ENCODE peak calls at places on chromosomes 2 and 18, in seven cellular contexts. H is naive thymus-derived CD4-positive, alpha-beta T cell; E is esophagus squamous epithelium; U is neural progenitor cell; M is cardiac muscle cell; B is A549; I is heart right ventricle. D is an unnamed sample.
A peak's percentile ranks its signal among the peaks of the same experiment; 100 is the strongest.

GRCh38 chr2:113272463-113272862 is 6.3 kb downstream of the PAX8 start:
- DNase-seq in U (no peak), H (no peak), B (no peak), M (no peak), E (no peak), I (no peak), D (no peak)

GRCh38 chr2:170747921-170748320 is 22.3 kb upstream of the ERICH2 start:
- DNase-seq in E (no peak), U (no peak), B (no peak), I (no peak), M (peak; percentile 68), H (no peak), D (no peak)

GRCh38 chr2:58571181-58571852 is 330.2 kb upstream of the FANCL start:
- DNase-seq in I (peak; percentile 10), M (peak; percentile 75), H (no peak), U (peak; percentile 75), E (no peak), B (peak; percentile 44), D (peak; percentile 39)

GRCh38 chr2:190804182-190804795 is 76.3 kb upstream of the GLS start:
- DNase-seq in I (no peak), M (peak; percentile 54), B (no peak), E (no peak), H (no peak), U (no peak), D (peak; percentile 62)

GRCh38 chr2:203797363-203798111 is 70.0 kb upstream of the CTLA4 start:
- DNase-seq in U (no peak), E (no peak), M (no peak), H (no peak), B (no peak), I (no peak), D (no peak)

GRCh38 chr2:217510790-217511291 is 492.0 kb downstream of the TNS1 start:
- DNase-seq in H (peak; percentile 23), U (peak; percentile 87), B (peak; percentile 69), E (no peak), I (peak; percentile 79), M (peak; percentile 90), D (peak; percentile 76)

GRCh38 chr2:73985318-73986084 is 791 bp downstream of the TET3 start:
- DNase-seq in H (peak; percentile 43), M (peak; percentile 43), I (peak; percentile 54), E (no peak), U (peak; percentile 84), B (peak; percentile 27), D (peak; percentile 46)

GRCh38 chr2:210429403-210430137 is 47.0 kb downstream of the LANCL1 start:
- DNase-seq in B (no peak), I (no peak), E (no peak), M (no peak), H (no peak), U (no peak), D (no peak)

GRCh38 chr2:169184074-169184473 is 114.7 kb downstream of the DHRS9 start:
- DNase-seq in H (no peak), I (no peak), B (no peak), M (peak; percentile 0), U (no peak), E (no peak), D (no peak)

GRCh38 chr18:69617888-69618287 is 217.2 kb downstream of the DOK6 start:
- DNase-seq in M (peak; percentile 46), I (no peak), H (no peak), E (no peak), B (no peak), U (no peak), D (no peak)

GRCh38 chr2:59232394-59233165 is 991.5 kb upstream of the FANCL start:
- DNase-seq in I (no peak), H (no peak), M (no peak), B (no peak), E (no peak), U (no peak), D (no peak)

GRCh38 chr2:188244383-188244782 is 47.3 kb upstream of the GULP1 start:
- DNase-seq in H (no peak), M (peak; percentile 1), E (no peak), U (no peak), I (no peak), B (peak; percentile 4), D (no peak)

GRCh38 chr2:38723173-38723572 is 28.0 kb downstream of the SRSF7 start:
- DNase-seq in B (no peak), H (no peak), U (no peak), I (no peak), E (no peak), M (no peak), D (peak; percentile 99)

GRCh38 chr2:126976721-126977328 is 78.1 kb downstream of the TEX51 start:
- DNase-seq in E (no peak), U (peak; percentile 10), M (no peak), I (no peak), B (no peak), H (no peak), D (no peak)

GRCh38 chr2:221758076-221758475 is 186.0 kb upstream of the EPHA4 start:
- DNase-seq in I (no peak), U (no peak), H (no peak), E (no peak), M (no peak), B (no peak), D (peak; percentile 72)

GRCh38 chr2:70659551-70659950 is 105.9 kb upstream of the TGFA start:
- DNase-seq in H (no peak), M (no peak), I (no peak), E (no peak), U (no peak), B (no peak), D (no peak)

GRCh38 chr2:98459776-98460175 is 15.1 kb downstream of the INPP4A start:
- DNase-seq in H (no peak), M (no peak), U (no peak), I (no peak), E (no peak), B (no peak), D (no peak)

GRCh38 chr18:7987284-7987976 is 420.3 kb downstream of the PTPRM start:
- DNase-seq in U (no peak), M (peak; percentile 75), E (no peak), I (no peak), B (no peak), H (no peak), D (no peak)

GRCh38 chr2:166494140-166494544 is at the start of gene SCN7A:
- DNase-seq in E (no peak), B (no peak), U (peak; percentile 87), M (peak; percentile 73), I (peak; percentile 88), H (no peak), D (peak; percentile 79)

GRCh38 chr18:42271656-42272355 is 316.8 kb downstream of the PIK3C3 start:
- DNase-seq in M (no peak), H (no peak), B (no peak), E (no peak), I (no peak), U (no peak), D (no peak)

GRCh38 chr18:42268793-42269192 is 313.8 kb downstream of the PIK3C3 start:
- DNase-seq in B (no peak), E (no peak), H (no peak), M (no peak), U (no peak), I (no peak), D (no peak)

GRCh38 chr18:42264467-42264866 is 309.4 kb downstream of the PIK3C3 start:
- DNase-seq in E (no peak), H (no peak), I (no peak), U (no peak), M (no peak), B (no peak), D (no peak)

GRCh38 chr18:42268186-42268725 is 313.2 kb downstream of the PIK3C3 start:
- DNase-seq in M (no peak), E (no peak), B (no peak), H (no peak), U (no peak), I (no peak), D (no peak)
- H3K4me1 ChIP-seq in M (no peaks in the 10 kb centered on the region), E (no peaks in the 10 kb centered on the region), B (no peaks in the 10 kb centered on the region), H (no peaks in the 10 kb centered on the region), U (no peaks in the 10 kb centered on the region), I (no peaks in the 10 kb centered on the region), D (no peaks in the 10 kb centered on the region)

GRCh38 chr18:59905686-59906091 is 5.9 kb downstream of the PMAIP1 start:
- DNase-seq in I (no peak), U (no peak), B (no peak), E (no peak), H (no peak), M (no peak), D (no peak)

GRCh38 chr18:59902180-59902992 is 2.6 kb downstream of the PMAIP1 start:
- DNase-seq in H (no peak), M (no peak), I (no peak), U (no peak), E (no peak), B (no peak), D (peak; percentile 28)

GRCh38 chr18:59904051-59904601 is 4.3 kb downstream of the PMAIP1 start:
- DNase-seq in B (no peak), M (no peak), E (no peak), U (no peak), I (no peak), H (no peak), D (no peak)

GRCh38 chr18:59900222-59901128 is 679 bp downstream of the PMAIP1 start:
- DNase-seq in E (no peak), U (peak; percentile 70), M (peak; percentile 80), H (peak; percentile 59), B (no peak), I (no peak), D (peak; percentile 63)

DNA sequence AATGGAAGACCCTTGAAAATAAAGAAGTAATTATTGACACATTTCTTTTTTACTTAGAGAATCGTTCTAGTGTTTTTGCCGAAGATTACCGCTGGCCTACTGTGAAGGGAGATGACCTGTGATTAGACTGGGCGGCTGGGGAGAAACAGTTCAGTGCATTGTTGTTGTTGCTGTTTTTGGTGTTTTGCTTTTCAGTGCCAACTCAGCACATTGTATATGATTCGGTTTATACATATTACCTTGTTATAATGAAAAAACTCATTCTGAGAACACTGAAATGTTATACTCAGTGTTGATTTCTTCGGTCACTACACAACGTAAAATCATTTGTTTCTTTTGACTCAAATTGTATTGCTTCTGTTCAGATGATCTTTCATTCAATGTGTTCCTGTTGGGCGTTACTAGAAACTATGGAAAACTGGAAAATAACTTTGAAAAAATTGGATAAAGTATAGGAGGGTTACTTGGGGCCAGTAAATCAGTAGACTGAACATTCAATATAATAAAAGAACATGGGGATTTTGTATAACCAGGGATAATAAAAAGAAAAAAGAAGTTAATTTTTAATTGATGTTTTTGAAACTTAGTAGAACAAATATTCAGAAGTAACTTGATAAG is 3.3 kb downstream of the PMAIP1 start:
- DNase-seq in H (no peak), B (no peak), M (no peak), I (no peak), U (no peak), E (no peak), D (no peak)
- H3K4me3 ChIP-seq in H (no peak overlapping the region), B (no peak overlapping the region), M (no peak overlapping the region), I (no peak overlapping the region), U (no peak overlapping the region), E (no peak overlapping the region), D (no peak overlapping the region)

GRCh38 chr18:36316246-36316645 is 18.7 kb downstream of the FHOD3 start:
- DNase-seq in H (no peak), E (no peak), B (no peak), U (no peak), I (no peak), M (no peak), D (no peak)
- H3K27ac ChIP-seq in H (no peak overlapping the region), E (no peak overlapping the region), B (no peak overlapping the region), U (no peak overlapping the region), I (no peak overlapping the region), M (peak overlapping the region; percentile 61), D (no peak overlapping the region)

DNA sequence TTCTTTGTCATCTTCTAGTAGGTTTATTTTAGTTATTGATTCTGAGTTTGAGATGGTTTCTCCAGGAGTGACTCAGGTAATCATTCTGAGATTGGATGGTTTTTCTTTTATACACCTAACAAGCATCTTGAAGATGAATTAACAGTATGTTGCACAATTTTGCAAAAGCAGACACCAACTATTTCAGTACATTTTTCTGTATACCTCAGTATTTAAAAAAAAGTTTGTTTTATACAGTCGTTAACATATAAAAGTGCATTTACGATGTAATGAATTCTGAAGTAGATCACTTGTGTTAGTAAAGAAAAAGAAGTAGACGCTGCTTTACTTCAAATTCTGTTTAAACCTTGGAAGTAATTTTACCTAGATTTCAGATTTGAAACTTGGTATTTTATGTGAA is 3.0 kb downstream of the VAPA start:
- DNase-seq in E (no peak), I (no peak), H (no peak), U (no peak), B (no peak), M (no peak), D (no peak)
- H3K4me1 ChIP-seq in E (peaks cover 73% of the 10 kb centered on the region), I (peaks cover 74% of the 10 kb centered on the region), H (peaks cover 57% of the 10 kb centered on the region), U (peaks cover 21% of the 10 kb centered on the region), B (peaks cover 57% of the 10 kb centered on the region), M (peaks cover 38% of the 10 kb centered on the region), D (peaks cover 3% of the 10 kb centered on the region)

D was measured in SJCRH30.